ENCODE peak calls at places on chromosomes 13 and 19, in seven cellular contexts. O, Z, M, W, P, H and N are unnamed samples.

GRCh38 chr13:111017755-111018487 is 97.2 kb upstream of the ARHGEF7 start:
- DNase-seq in M (no peak), Z (no peak), W (no peak), P (no peak), H (no peak), O (no peak), N (no peak)

GRCh38 chr19:44824758-44825157 is 15.9 kb downstream of the BCAM start:
- DNase-seq in Z (no peak), H (peak; percentile 52), O (no peak), P (no peak), W (no peak), M (peak; percentile 71), N (no peak)

GRCh38 chr19:38831142-38831605 is 420 bp downstream of the ECH1 start:
- DNase-seq in M (peak; percentile 69), H (peak; percentile 88), O (peak; percentile 91), Z (peak; percentile 46), W (no peak), P (no peak), N (peak; percentile 79)

GRCh38 chr13:102012299-102013293 is 389.3 kb downstream of the FGF14 start:
- DNase-seq in H (no peak), Z (peak; percentile 22), P (no peak), M (no peak), O (no peak), W (no peak), N (no peak)

GRCh38 chr19:29775575-29775900 is 36.3 kb upstream of the CCNE1 start:
- DNase-seq in M (no peak), P (no peak), W (no peak), O (no peak), Z (no peak), H (no peak), N (no peak)

GRCh38 chr19:18893573-18894253 is 2.2 kb downstream of the CERS1 start:
- DNase-seq in O (no peak), Z (no peak), P (no peak), W (no peak), H (peak; percentile 49), M (no peak), N (no peak)

GRCh38 chr19:7682175-7682855 is 1.7 kb downstream of the TRAPPC5 start:
- DNase-seq in H (no peak), Z (no peak), P (no peak), W (no peak), O (no peak), M (no peak), N (no peak)

GRCh38 chr13:67299072-67299635 is 69.0 kb upstream of the PCDH9 start:
- DNase-seq in P (no peak), W (no peak), O (peak; percentile 73), Z (no peak), M (no peak), H (no peak), N (no peak)

GRCh38 chr13:19860884-19861655 is 2.4 kb downstream of the ZMYM5 start:
- DNase-seq in H (no peak), P (peak; percentile 16), Z (no peak), M (no peak), W (no peak), O (no peak), N (no peak)

GRCh38 chr19:51311388-51312257 is at the start of gene IGLON5:
- DNase-seq in M (no peak), P (no peak), Z (no peak), O (no peak), H (no peak), W (no peak), N (no peak)

GRCh38 chr13:65435590-65435989 is 1794.5 kb downstream of the PCDH9 start:
- DNase-seq in Z (no peak), H (no peak), O (no peak), M (no peak), P (no peak), W (no peak), N (no peak)

GRCh38 chr19:2353895-2354592 is 6.0 kb upstream of the TMPRSS9 start:
- DNase-seq in M (no peak), H (no peak), W (no peak), O (no peak), Z (no peak), P (no peak), N (no peak)

GRCh38 chr19:16447015-16447384 is 24.8 kb downstream of the EPS15L1 start:
- DNase-seq in M (no peak), H (peak; percentile 62), W (no peak), P (no peak), Z (peak; percentile 91), O (peak; percentile 87), N (peak; percentile 94)

GRCh38 chr13:53191091-53191490 is 162.5 kb downstream of the OLFM4 start:
- DNase-seq in M (no peak), Z (no peak), O (peak; percentile 54), P (no peak), H (no peak), W (no peak), N (no peak)

GRCh38 chr13:41678842-41679241 is 221.5 kb downstream of the RGCC start:
- DNase-seq in W (no peak), O (no peak), H (no peak), P (no peak), Z (no peak), M (no peak), N (no peak)

GRCh38 chr19:48090281-48090802 is 20.3 kb downstream of the PLA2G4C start:
- DNase-seq in W (no peak), H (no peak), P (no peak), M (no peak), Z (no peak), O (peak; percentile 64), N (no peak)

GRCh38 chr13:21014666-21015170 is 46.7 kb downstream of the LATS2 start:
- DNase-seq in O (peak; percentile 65), Z (peak; percentile 50), W (no peak), H (no peak), M (peak; percentile 8), P (no peak), N (peak; percentile 79)

GRCh38 chr19:33988601-33989000 is 183.7 kb upstream of the LSM14A start:
- DNase-seq in P (no peak), M (no peak), H (no peak), Z (no peak), O (no peak), W (no peak), N (no peak)

GRCh38 chr19:38304866-38305429 is 897 bp downstream of the C19orf33 start:
- DNase-seq in O (no peak), P (no peak), Z (no peak), W (no peak), M (no peak), H (peak; percentile 92), N (no peak)

GRCh38 chr19:10780368-10780767 is 55.6 kb downstream of the TMED1 start:
- DNase-seq in H (no peak), O (no peak), Z (peak; percentile 75), M (no peak), W (no peak), P (no peak), N (peak; percentile 88)

GRCh38 chr13:70995338-70995737 is 871.7 kb downstream of the DACH1 start:
- DNase-seq in O (no peak), H (no peak), P (no peak), Z (no peak), W (no peak), M (no peak), N (no peak)

GRCh38 chr19:51333836-51334460 is 8.0 kb downstream of the VSIG10L start:
- DNase-seq in H (no peak), O (no peak), W (no peak), P (peak; percentile 32), Z (no peak), M (no peak), N (no peak)

GRCh38 chr13:19618925-19619324 is 14.5 kb upstream of the MPHOSPH8 start:
- DNase-seq in M (no peak), P (peak; percentile 24), Z (no peak), O (peak; percentile 64), H (no peak), W (peak; percentile 12), N (no peak)

GRCh38 chr13:40813662-40814454 is 24.4 kb downstream of the SLC25A15 start:
- DNase-seq in H (no peak), O (peak; percentile 48), W (no peak), Z (no peak), M (no peak), P (no peak), N (no peak)

GRCh38 chr19:31350693-31351211 is 1.5 kb upstream of the TSHZ3 start:
- DNase-seq in P (peak; percentile 47), M (no peak), H (peak; percentile 72), W (no peak), Z (no peak), O (peak; percentile 64), N (no peak)

GRCh38 chr13:41541142-41541938 is 84.0 kb downstream of the RGCC start:
- DNase-seq in Z (no peak), H (no peak), M (no peak), O (no peak), W (no peak), P (no peak), N (no peak)

GRCh38 chr13:58085819-58086218 is 454.3 kb downstream of the PCDH17 start:
- DNase-seq in H (no peak), M (no peak), W (no peak), Z (no peak), O (no peak), P (no peak), N (no peak)

GRCh38 chr19:55620951-55621672 is 3.3 kb downstream of the ZNF784 start:
- DNase-seq in P (no peak), Z (no peak), H (no peak), O (no peak), M (no peak), W (no peak), N (no peak)

GRCh38 chr19:4172861-4173473 is 9.4 kb downstream of the SIRT6 start:
- DNase-seq in Z (peak; percentile 24), H (peak; percentile 89), W (peak; percentile 62), O (peak; percentile 62), P (peak; percentile 76), M (peak; percentile 19), N (no peak)

GRCh38 chr19:54319049-54319448 is 6.1 kb upstream of the LILRA5 start:
- DNase-seq in Z (no peak), O (no peak), W (no peak), P (no peak), M (no peak), H (no peak), N (no peak)